ENCODE peak calls at places on chromosome 10, in seven cellular contexts. Q is GM12865, X is MM.1S, V is GM13976, N is bronchial epithelial cell, U is HCT116, W is DND-41. S is an unnamed sample.

GRCh38 chr10:78952686-78953085 is 116.1 kb upstream of the ZMIZ1 start:
- DNase-seq in V (no peak), W (no peak), N (no peak), U (no peak), X (no peak), Q (no peak), S (no peak)

GRCh38 chr10:80173441-80173840 is 31.9 kb downstream of the ANXA11 start:
- DNase-seq in N (no peak), U (no peak), X (no peak), W (no peak), V (no peak), Q (no peak), S (no peak)

GRCh38 chr10:650691-651615 is 38.5 kb downstream of the DIP2C start:
- DNase-seq in U (no peak), W (no peak), X (no peak), Q (no peak), N (no peak), V (no peak), S (no peak)

GRCh38 chr10:45071043-45071813 is 70.5 kb downstream of the ZNF22 start:
- DNase-seq in W (no peak), X (no peak), Q (no peak), V (no peak), N (peak; percentile 42), U (no peak), S (no peak)

GRCh38 chr10:110893559-110894179 is 21.9 kb downstream of the PDCD4 start:
- DNase-seq in N (peak; percentile 64), X (peak; percentile 75), V (peak; percentile 24), W (no peak), Q (peak; percentile 68), U (peak; percentile 45), S (peak; percentile 29)

GRCh38 chr10:60206735-60207134 is 182.9 kb downstream of the ANK3 start:
- DNase-seq in V (no peak), Q (no peak), X (no peak), W (no peak), N (peak; percentile 56), U (no peak), S (no peak)

GRCh38 chr10:76396126-76396525 is 964.7 kb downstream of the LRMDA start:
- DNase-seq in U (no peak), V (no peak), Q (no peak), X (no peak), N (no peak), W (no peak), S (no peak)

GRCh38 chr10:88582411-88582805 is 710 bp downstream of the RNLS start:
- DNase-seq in Q (no peak), W (no peak), U (no peak), V (no peak), X (no peak), N (no peak), S (no peak)

GRCh38 chr10:97580421-97581367 is 3.5 kb upstream of the HOGA1 start:
- DNase-seq in N (no peak), V (no peak), X (no peak), Q (no peak), U (no peak), W (no peak), S (no peak)
- TF ChIP-seq CTCF in N (no peak), V (no peak), X (no peak), Q (no peak), U (no peak), W (no peak), S (no peak)

GRCh38 chr10:92590623-92591549 is 2.0 kb upstream of the KIF11 start:
- DNase-seq in N (no peak), V (peak; percentile 64), U (peak; percentile 75), Q (peak; percentile 80), X (peak; percentile 53), W (peak; percentile 24), S (peak; percentile 54)
- TF ChIP-seq CTCF in N (peak; percentile 4), V (peak; percentile 31), U (peak; percentile 50), Q (peak; percentile 45), X (peak; percentile 36), W (no peak), S (peak; percentile 16)

GRCh38 chr10:34960983-34961382 is 129.2 kb downstream of the CUL2 start:
- DNase-seq in U (no peak), N (peak; percentile 36), Q (no peak), W (no peak), X (no peak), V (no peak), S (no peak)

GRCh38 chr10:34956756-34957155 is 133.4 kb downstream of the CUL2 start:
- DNase-seq in U (no peak), X (no peak), W (no peak), V (no peak), N (no peak), Q (no peak), S (no peak)

GRCh38 chr10:34957531-34957930 is 132.6 kb downstream of the CUL2 start:
- DNase-seq in N (no peak), U (no peak), W (no peak), X (no peak), Q (no peak), V (no peak), S (no peak)

GRCh38 chr10:34959786-34960185 is 130.4 kb downstream of the CUL2 start:
- DNase-seq in Q (no peak), X (no peak), V (no peak), W (no peak), N (no peak), U (no peak), S (no peak)

GRCh38 chr10:34959321-34959720 is 130.8 kb downstream of the CUL2 start:
- DNase-seq in U (no peak), N (no peak), W (no peak), V (no peak), X (no peak), Q (no peak), S (no peak)
- TF ChIP-seq CTCF in U (no peak), N (no peak), W (no peak), V (peak; percentile 9), X (no peak), Q (no peak), S (no peak)

DNA sequence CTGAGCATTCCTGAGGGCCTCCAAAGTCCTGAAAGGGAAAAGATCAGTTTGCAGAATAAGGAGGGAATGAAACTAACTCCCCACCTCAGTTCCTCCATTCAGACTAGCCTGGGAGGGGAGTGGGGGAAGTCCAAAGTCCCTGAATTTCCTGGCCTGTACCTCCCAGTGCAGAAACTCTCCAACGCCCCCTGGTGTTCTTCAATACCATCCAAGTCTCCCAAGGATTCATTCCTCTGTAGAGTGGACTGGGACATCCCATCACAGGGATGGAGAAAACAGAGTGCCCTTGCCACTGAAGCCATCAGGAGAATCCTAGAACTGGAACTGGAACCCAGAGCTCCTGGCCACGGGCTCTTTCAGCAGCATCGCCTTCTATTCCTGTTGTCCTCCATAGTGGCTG is 1.6 kb upstream of the COL13A1 start:
- DNase-seq in N (peak; percentile 57), U (peak; percentile 67), X (peak; percentile 11), V (peak; percentile 46), W (peak; percentile 20), Q (peak; percentile 24), S (peak; percentile 57)
- TF ChIP-seq CTCF in N (peak; percentile 78), U (peak; percentile 87), X (peak; percentile 63), V (no peak), W (peak; percentile 65), Q (peak; percentile 55), S (peak; percentile 35)

DNA sequence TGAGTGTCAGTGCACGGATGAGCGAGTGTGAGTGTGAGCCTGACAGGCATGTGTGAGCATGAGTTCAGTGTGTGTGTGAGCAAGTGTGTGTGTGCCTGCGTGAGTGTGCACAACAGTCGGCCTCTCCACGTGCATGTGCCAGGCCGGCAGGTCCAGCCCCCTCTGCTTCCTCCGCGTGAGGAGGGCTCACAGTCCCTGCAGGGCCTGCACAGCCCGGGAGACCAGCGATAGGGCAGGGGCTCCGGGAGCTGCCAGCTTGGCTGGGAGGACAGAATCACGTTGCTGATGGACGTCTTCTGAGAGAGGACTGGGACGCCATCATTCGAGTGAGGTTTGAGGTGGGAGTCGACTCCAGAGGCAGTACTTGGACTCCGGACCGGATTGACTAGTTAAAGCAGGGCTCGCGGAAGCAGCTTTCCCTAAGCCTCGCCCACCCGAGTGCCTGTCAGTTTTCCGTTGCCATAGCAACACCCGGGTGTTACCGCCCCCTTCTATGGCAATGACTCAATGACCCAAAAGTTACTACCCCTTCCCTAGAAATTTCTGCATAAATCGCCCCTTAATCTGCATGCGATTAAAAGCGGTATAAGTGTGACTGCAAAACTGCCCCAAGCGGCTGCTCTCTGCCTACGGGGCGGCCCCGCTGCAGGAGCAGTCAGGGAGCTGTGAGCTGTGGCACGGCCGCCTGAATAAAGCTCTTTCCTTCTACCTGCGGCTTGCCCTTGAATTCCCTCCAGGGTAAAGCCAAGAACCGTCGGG is 19.7 kb upstream of the CFAP46 start:
- DNase-seq in U (no peak), Q (peak; percentile 45), V (peak; percentile 79), N (peak; percentile 53), W (no peak), X (peak; percentile 31), S (peak; percentile 83)
- TF ChIP-seq CTCF in U (no peak), Q (no peak), V (no peak), N (no peak), W (no peak), X (no peak), S (no peak)

DNA sequence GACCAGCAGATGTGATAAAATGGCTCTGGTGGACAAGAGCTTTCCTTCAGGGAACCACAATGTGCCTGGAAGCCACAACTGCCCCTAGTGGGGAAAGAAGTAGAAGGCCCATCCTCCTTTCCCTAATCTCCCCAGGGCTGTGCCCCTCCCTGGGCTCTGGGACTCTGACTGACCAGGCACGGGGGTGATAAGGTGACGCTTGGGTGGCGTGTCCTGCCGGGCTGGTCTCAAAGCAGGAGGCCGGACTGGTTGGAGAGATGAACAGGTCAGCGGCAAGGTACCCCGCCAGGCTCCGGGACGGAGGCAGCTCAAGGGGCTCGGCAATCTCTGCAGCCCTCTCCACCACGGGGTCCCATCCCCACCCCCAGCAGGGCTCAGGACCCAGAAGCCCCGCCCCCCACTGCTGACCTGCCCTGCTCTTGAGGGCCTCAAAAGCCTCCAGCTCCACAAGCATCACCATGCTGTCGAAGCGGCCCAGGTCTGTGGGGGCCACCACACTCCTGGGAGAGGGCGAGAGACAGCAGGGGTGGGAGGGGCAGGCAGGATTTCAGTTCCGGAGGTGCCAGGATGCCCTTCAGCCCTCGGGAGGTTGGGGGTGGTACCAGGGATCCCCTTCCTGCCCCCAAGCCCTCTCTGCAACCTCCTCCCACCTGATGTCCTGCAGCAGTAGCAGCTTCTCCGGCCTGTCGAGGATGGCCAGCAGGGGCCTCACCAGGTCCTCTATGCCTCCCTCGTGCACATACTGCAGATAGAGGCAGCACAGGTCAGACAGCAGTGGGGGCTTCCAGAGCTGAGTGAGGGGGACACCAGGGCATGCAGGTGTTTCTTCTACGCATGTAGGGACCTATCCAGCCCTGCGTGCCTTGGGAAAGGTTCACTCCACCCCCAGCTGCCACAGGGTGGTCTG is 12.2 kb downstream of the LZTS2 start:
- DNase-seq in W (no peak), U (no peak), N (no peak), Q (no peak), X (no peak), V (no peak), S (no peak)
- TF ChIP-seq CTCF in W (no peak), U (peak; percentile 75), N (peak; percentile 45), Q (no peak), X (peak; percentile 8), V (no peak), S (no peak)

S was measured in GM20000.